ENCODE peak calls at places on chromosomes 3 and 15, in five cellular contexts. One of them, this sample, is unnamed.

GRCh38 chr3:13507791-13508339 is 27.8 kb downstream of the HDAC11 start:
- DNase-seq in PC-3: peak
- DNase-seq in astrocyte: no peak
- DNase-seq in OCI-LY7: no peak
- DNase-seq in fibroblast of lung: peak
- DNase-seq in this sample: peak

GRCh38 chr3:67692621-67693020 is 38.2 kb upstream of the SUCLG2 start:
- DNase-seq in astrocyte: peak
- DNase-seq in fibroblast of lung: peak
- DNase-seq in OCI-LY7: no peak
- DNase-seq in PC-3: no peak
- DNase-seq in this sample: no peak

GRCh38 chr3:11953778-11954177 is 50.4 kb upstream of the SYN2 start:
- DNase-seq in OCI-LY7: no peak
- DNase-seq in PC-3: no peak
- DNase-seq in astrocyte: no peak
- DNase-seq in fibroblast of lung: no peak
- DNase-seq in this sample: no peak

GRCh38 chr3:171417813-171418212 is 42.4 kb downstream of the TNIK start:
- DNase-seq in PC-3: peak
- DNase-seq in astrocyte: peak
- DNase-seq in fibroblast of lung: peak
- DNase-seq in OCI-LY7: no peak
- DNase-seq in this sample: no peak

GRCh38 chr15:60326824-60327654 is 70.7 kb downstream of the ANXA2 start:
- DNase-seq in PC-3: peak
- DNase-seq in OCI-LY7: peak
- DNase-seq in astrocyte: no peak
- DNase-seq in fibroblast of lung: no peak
- DNase-seq in this sample: peak

GRCh38 chr3:13461169-13462124 is 18.7 kb upstream of the HDAC11 start:
- DNase-seq in PC-3: peak
- DNase-seq in fibroblast of lung: peak
- DNase-seq in OCI-LY7: peak
- DNase-seq in astrocyte: no peak
- DNase-seq in this sample: no peak

GRCh38 chr3:70179111-70179510 is 133.3 kb downstream of the MDFIC2 start:
- DNase-seq in PC-3: no peak
- DNase-seq in astrocyte: no peak
- DNase-seq in OCI-LY7: no peak
- DNase-seq in fibroblast of lung: no peak
- DNase-seq in this sample: no peak

GRCh38 chr3:188904670-188905069 is 267.1 kb upstream of the TPRG1 start:
- DNase-seq in astrocyte: peak
- DNase-seq in PC-3: no peak
- DNase-seq in fibroblast of lung: peak
- DNase-seq in OCI-LY7: no peak
- DNase-seq in this sample: peak

GRCh38 chr3:38084969-38085942 is 46.2 kb downstream of the DLEC1 start:
- DNase-seq in OCI-LY7: no peak
- DNase-seq in PC-3: peak
- DNase-seq in astrocyte: no peak
- DNase-seq in fibroblast of lung: no peak
- DNase-seq in this sample: no peak

GRCh38 chr15:71093089-71094024 is 21.9 kb upstream of the THSD4 start:
- DNase-seq in fibroblast of lung: peak
- DNase-seq in PC-3: peak
- DNase-seq in OCI-LY7: no peak
- DNase-seq in astrocyte: peak
- DNase-seq in this sample: peak

GRCh38 chr3:120437559-120437958 is 13.2 kb downstream of the FSTL1 start:
- DNase-seq in fibroblast of lung: no peak
- DNase-seq in PC-3: no peak
- DNase-seq in astrocyte: no peak
- DNase-seq in OCI-LY7: no peak
- DNase-seq in this sample: no peak

GRCh38 chr3:24192004-24192403 is 246.9 kb downstream of the NR1D2 start:
- DNase-seq in fibroblast of lung: no peak
- DNase-seq in PC-3: no peak
- DNase-seq in astrocyte: no peak
- DNase-seq in OCI-LY7: no peak
- DNase-seq in this sample: no peak

GRCh38 chr3:46935989-46936620 is 40.4 kb downstream of the CCDC12 start:
- DNase-seq in fibroblast of lung: no peak
- DNase-seq in PC-3: no peak
- DNase-seq in astrocyte: no peak
- DNase-seq in OCI-LY7: no peak
- DNase-seq in this sample: no peak

GRCh38 chr3:41898631-41899030 is 63.3 kb downstream of the ULK4 start:
- DNase-seq in fibroblast of lung: no peak
- DNase-seq in astrocyte: no peak
- DNase-seq in OCI-LY7: no peak
- DNase-seq in PC-3: no peak
- DNase-seq in this sample: no peak

GRCh38 chr3:127162947-127163645 is 29.8 kb upstream of the PRR23E start:
- DNase-seq in astrocyte: no peak
- DNase-seq in OCI-LY7: no peak
- DNase-seq in PC-3: peak
- DNase-seq in fibroblast of lung: no peak
- DNase-seq in this sample: no peak

GRCh38 chr3:52280046-52280445 is 1.6 kb upstream of the WDR82 start:
- DNase-seq in astrocyte: peak
- DNase-seq in OCI-LY7: no peak
- DNase-seq in PC-3: no peak
- DNase-seq in fibroblast of lung: peak
- DNase-seq in this sample: no peak

GRCh38 chr3:30475038-30475808 is 131.2 kb upstream of the TGFBR2 start:
- DNase-seq in PC-3: no peak
- DNase-seq in OCI-LY7: no peak
- DNase-seq in fibroblast of lung: peak
- DNase-seq in astrocyte: no peak
- DNase-seq in this sample: no peak

GRCh38 chr15:90648137-90649070 is 68.7 kb upstream of the BLM start:
- DNase-seq in OCI-LY7: peak
- DNase-seq in fibroblast of lung: peak
- DNase-seq in astrocyte: peak
- DNase-seq in PC-3: peak
- DNase-seq in this sample: peak

GRCh38 chr3:111963424-111963823 is 15.4 kb upstream of the ABHD10 start:
- DNase-seq in OCI-LY7: no peak
- DNase-seq in fibroblast of lung: peak
- DNase-seq in astrocyte: peak
- DNase-seq in PC-3: peak
- DNase-seq in this sample: no peak

GRCh38 chr3:70000563-70001081 is 1.1 kb downstream of the SAMMSON start:
- DNase-seq in PC-3: peak
- DNase-seq in astrocyte: no peak
- DNase-seq in fibroblast of lung: no peak
- DNase-seq in OCI-LY7: no peak
- DNase-seq in this sample: no peak

GRCh38 chr3:14523792-14524191 is 16.4 kb downstream of the GRIP2 start:
- DNase-seq in astrocyte: no peak
- DNase-seq in OCI-LY7: no peak
- DNase-seq in PC-3: peak
- DNase-seq in fibroblast of lung: peak
- DNase-seq in this sample: no peak

GRCh38 chr3:23389089-23389488 is 186.0 kb downstream of the UBE2E2 start:
- DNase-seq in PC-3: peak
- DNase-seq in OCI-LY7: peak
- DNase-seq in fibroblast of lung: no peak
- DNase-seq in astrocyte: no peak
- DNase-seq in this sample: no peak

GRCh38 chr3:181623924-181624694 is 87.6 kb upstream of the SOX2 start:
- DNase-seq in OCI-LY7: no peak
- DNase-seq in PC-3: peak
- DNase-seq in astrocyte: peak
- DNase-seq in fibroblast of lung: peak
- DNase-seq in this sample: peak

GRCh38 chr15:56215769-56216168 is 27.9 kb downstream of the RFX7 start:
- DNase-seq in fibroblast of lung: peak
- DNase-seq in OCI-LY7: no peak
- DNase-seq in PC-3: no peak
- DNase-seq in astrocyte: peak
- DNase-seq in this sample: no peak

GRCh38 chr15:75640483-75641175 is 605 bp upstream of the IMP3 start:
- DNase-seq in astrocyte: peak
- DNase-seq in PC-3: peak
- DNase-seq in fibroblast of lung: peak
- DNase-seq in OCI-LY7: peak
- DNase-seq in this sample: peak

GRCh38 chr15:37586976-37587375 is 347.5 kb upstream of the TMCO5A start:
- DNase-seq in PC-3: no peak
- DNase-seq in fibroblast of lung: peak
- DNase-seq in astrocyte: peak
- DNase-seq in OCI-LY7: no peak
- DNase-seq in this sample: no peak

GRCh38 chr3:42746455-42747450 is 26.3 kb downstream of the CCDC13 start:
- DNase-seq in PC-3: peak
- DNase-seq in fibroblast of lung: peak
- DNase-seq in astrocyte: no peak
- DNase-seq in OCI-LY7: no peak
- DNase-seq in this sample: no peak

GRCh38 chr15:70098461-70099166 is 897 bp upstream of the TLE3 start:
- DNase-seq in astrocyte: no peak
- DNase-seq in OCI-LY7: peak
- DNase-seq in PC-3: peak
- DNase-seq in fibroblast of lung: peak
- DNase-seq in this sample: no peak

GRCh38 chr15:42578984-42579537 is 3.7 kb downstream of the STARD9 start:
- DNase-seq in astrocyte: no peak
- DNase-seq in OCI-LY7: no peak
- DNase-seq in fibroblast of lung: no peak
- DNase-seq in PC-3: no peak
- DNase-seq in this sample: no peak
- H3K4me2 ChIP-seq in astrocyte: no peak
- H3K4me2 ChIP-seq in OCI-LY7: peak
- H3K4me2 ChIP-seq in fibroblast of lung: no peak
- H3K4me2 ChIP-seq in PC-3: no peak
- H3K4me2 ChIP-seq in this sample: no peak

GRCh38 chr15:73927476-73928240 is 1.4 kb downstream of the LOXL1 start:
- DNase-seq in PC-3: peak
- DNase-seq in fibroblast of lung: peak
- DNase-seq in OCI-LY7: no peak
- DNase-seq in astrocyte: no peak
- DNase-seq in this sample: peak

GRCh38 chr15:73928971-73929627 is 2.8 kb downstream of the LOXL1 start:
- DNase-seq in fibroblast of lung: no peak
- DNase-seq in OCI-LY7: no peak
- DNase-seq in astrocyte: no peak
- DNase-seq in PC-3: peak
- DNase-seq in this sample: no peak

GRCh38 chr15:73926191-73927002 is at the start of gene LOXL1:
- DNase-seq in astrocyte: peak
- DNase-seq in PC-3: peak
- DNase-seq in fibroblast of lung: peak
- DNase-seq in OCI-LY7: no peak
- DNase-seq in this sample: peak

GRCh38 chr15:73927003-73927475 is 777 bp downstream of the LOXL1 start:
- DNase-seq in astrocyte: no peak
- DNase-seq in fibroblast of lung: no peak
- DNase-seq in OCI-LY7: no peak
- DNase-seq in PC-3: peak
- DNase-seq in this sample: peak

GRCh38 chr15:73928241-73928579 is 1.9 kb downstream of the LOXL1 start:
- DNase-seq in fibroblast of lung: no peak
- DNase-seq in PC-3: no peak
- DNase-seq in OCI-LY7: no peak
- DNase-seq in astrocyte: no peak
- DNase-seq in this sample: peak
- TF ChIP-seq CTCF in fibroblast of lung: no peak
- TF ChIP-seq CTCF in PC-3: no peak
- TF ChIP-seq CTCF in OCI-LY7: no peak
- TF ChIP-seq CTCF in astrocyte: no peak
- TF ChIP-seq CTCF in this sample: no peak

DNA sequence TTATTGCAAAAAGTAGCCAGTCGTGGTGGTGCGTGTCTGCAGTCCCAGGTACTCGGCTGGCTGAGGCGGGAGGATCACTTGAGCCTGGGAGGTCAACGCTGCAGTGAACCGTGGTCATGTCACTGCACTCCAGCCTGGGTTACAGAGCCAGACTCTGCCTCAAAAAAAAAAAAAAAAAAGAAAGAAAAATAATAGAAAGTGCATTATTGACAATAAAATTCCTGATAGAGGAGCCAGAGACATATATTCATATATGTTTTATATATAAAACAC is 43.6 kb upstream of the PYDC2 start:
- DNase-seq in fibroblast of lung: no peak
- DNase-seq in PC-3: no peak
- DNase-seq in OCI-LY7: no peak
- DNase-seq in astrocyte: no peak
- DNase-seq in this sample: no peak
- H3K27ac ChIP-seq in fibroblast of lung: no peak
- H3K27ac ChIP-seq in PC-3: no peak
- H3K27ac ChIP-seq in OCI-LY7: no peak
- H3K27ac ChIP-seq in astrocyte: no peak
- H3K27ac ChIP-seq in this sample: no peak

GRCh38 chr3:195822131-195822696 is 10.5 kb upstream of the MUC4 start:
- DNase-seq in OCI-LY7: no peak
- DNase-seq in astrocyte: no peak
- DNase-seq in PC-3: no peak
- DNase-seq in fibroblast of lung: no peak
- DNase-seq in this sample: no peak

GRCh38 chr3:195820901-195821300 is 9.2 kb upstream of the MUC4 start:
- DNase-seq in PC-3: no peak
- DNase-seq in astrocyte: no peak
- DNase-seq in fibroblast of lung: no peak
- DNase-seq in OCI-LY7: no peak
- DNase-seq in this sample: no peak

GRCh38 chr3:195820186-195820585 is 8.5 kb upstream of the MUC4 start:
- DNase-seq in fibroblast of lung: no peak
- DNase-seq in PC-3: no peak
- DNase-seq in OCI-LY7: no peak
- DNase-seq in astrocyte: no peak
- DNase-seq in this sample: no peak

GRCh38 chr3:195823286-195823685 is 11.6 kb upstream of the MUC4 start:
- DNase-seq in PC-3: no peak
- DNase-seq in OCI-LY7: no peak
- DNase-seq in fibroblast of lung: peak
- DNase-seq in astrocyte: no peak
- DNase-seq in this sample: no peak

GRCh38 chr3:195821403-195822130 is 9.8 kb upstream of the MUC4 start:
- DNase-seq in PC-3: peak
- DNase-seq in fibroblast of lung: no peak
- DNase-seq in OCI-LY7: no peak
- DNase-seq in astrocyte: no peak
- DNase-seq in this sample: peak
- H3K4me2 ChIP-seq in PC-3: no peak
- H3K4me2 ChIP-seq in fibroblast of lung: no peak
- H3K4me2 ChIP-seq in OCI-LY7: no peak
- H3K4me2 ChIP-seq in astrocyte: no peak
- H3K4me2 ChIP-seq in this sample: peak

GRCh38 chr3:134838599-134838998 is 43.5 kb downstream of the EPHB1 start:
- DNase-seq in OCI-LY7: no peak
- DNase-seq in fibroblast of lung: no peak
- DNase-seq in PC-3: peak
- DNase-seq in astrocyte: no peak
- DNase-seq in this sample: no peak
- TF ChIP-seq CTCF in OCI-LY7: peak
- TF ChIP-seq CTCF in fibroblast of lung: peak
- TF ChIP-seq CTCF in PC-3: peak
- TF ChIP-seq CTCF in astrocyte: no peak
- TF ChIP-seq CTCF in this sample: peak

GRCh38 chr15:39128746-39129145 is 452.1 kb upstream of the THBS1 start:
- DNase-seq in PC-3: no peak
- DNase-seq in astrocyte: peak
- DNase-seq in OCI-LY7: no peak
- DNase-seq in fibroblast of lung: peak
- DNase-seq in this sample: no peak
- H3K27ac ChIP-seq in PC-3: peak
- H3K27ac ChIP-seq in astrocyte: peak
- H3K27ac ChIP-seq in OCI-LY7: no peak
- H3K27ac ChIP-seq in fibroblast of lung: peak
- H3K27ac ChIP-seq in this sample: peak

This sample was measured in PC-9.